ENCODE peak calls at places on chromosomes 3 and 15, in nine cellular contexts. W, N, H, Z, M, Y, G, S and R are unnamed samples.

GRCh38 chr3:143525408-143525807 is 322.9 kb downstream of the SLC9A9 start:
- DNase-seq in W (no peak), N (no peak), H (no peak), Z (no peak), M (no peak), Y (no peak), G (no peak), S (no peak), R (no peak)

GRCh38 chr3:143455480-143455879 is 335.9 kb downstream of the CHST2 start:
- DNase-seq in W (no peak), N (no peak), H (no peak), Z (no peak), M (no peak), Y (no peak), G (no peak), S (no peak), R (no peak)

GRCh38 chr3:197378987-197379718 is 80.7 kb upstream of the DLG1 start:
- DNase-seq in W (peak; percentile 38), N (no peak), H (no peak), Z (no peak), M (no peak), Y (no peak), G (no peak), S (no peak), R (no peak)

GRCh38 chr3:104952587-104952986 is 414.1 kb upstream of the ALCAM start:
- DNase-seq in W (no peak), N (no peak), H (no peak), Z (peak; percentile 7), M (no peak), Y (no peak), G (no peak), S (peak; percentile 87), R (peak; percentile 76)

GRCh38 chr3:10557250-10557649 is 51.9 kb upstream of the ATP2B2 start:
- DNase-seq in W (no peak), N (no peak), H (no peak), Z (no peak), M (no peak), Y (no peak), G (peak; percentile 5), S (no peak), R (no peak)

GRCh38 chr3:159866201-159866746 is 122.4 kb upstream of the IL12A start:
- DNase-seq in W (no peak), N (no peak), H (no peak), Z (no peak), M (no peak), Y (no peak), G (no peak), S (no peak), R (no peak)

GRCh38 chr3:127226451-127226850 is 33.5 kb downstream of the PRR23E start:
- DNase-seq in W (no peak), N (no peak), H (no peak), Z (no peak), M (no peak), Y (no peak), G (no peak), S (no peak), R (no peak)

GRCh38 chr3:47265008-47265407 is 17.6 kb downstream of the KIF9 start:
- DNase-seq in W (no peak), N (no peak), H (no peak), Z (no peak), M (no peak), Y (no peak), G (no peak), S (no peak), R (no peak)

GRCh38 chr15:66251065-66251789 is 2.3 kb downstream of the MEGF11 start:
- DNase-seq in W (no peak), N (no peak), H (no peak), Z (no peak), M (no peak), Y (no peak), G (no peak), S (no peak), R (no peak)

GRCh38 chr3:37934631-37935289 is 55.8 kb upstream of the VILL start:
- DNase-seq in W (no peak), N (no peak), H (no peak), Z (no peak), M (no peak), Y (no peak), G (no peak), S (no peak), R (no peak)

GRCh38 chr3:55946574-55947160 is 459.6 kb upstream of the WNT5A start:
- DNase-seq in W (no peak), N (no peak), H (no peak), Z (no peak), M (no peak), Y (no peak), G (no peak), S (no peak), R (no peak)

GRCh38 chr3:101074518-101074917 is 81.3 kb upstream of the ABI3BP start:
- DNase-seq in W (no peak), N (no peak), H (no peak), Z (no peak), M (no peak), Y (no peak), G (no peak), S (no peak), R (no peak)

GRCh38 chr3:150349314-150350097 is 58.6 kb upstream of the TSC22D2 start:
- DNase-seq in W (no peak), N (no peak), H (no peak), Z (no peak), M (no peak), Y (no peak), G (peak; percentile 75), S (no peak), R (no peak)

GRCh38 chr15:93587046-93587445 is 498.0 kb upstream of the RGMA start:
- DNase-seq in W (no peak), N (no peak), H (no peak), Z (no peak), M (no peak), Y (no peak), G (peak; percentile 34), S (no peak), R (no peak)

GRCh38 chr15:97841558-97841957 is 118.9 kb upstream of the ARRDC4 start:
- DNase-seq in W (no peak), N (no peak), H (no peak), Z (no peak), M (no peak), Y (no peak), G (no peak), S (no peak), R (no peak)

GRCh38 chr15:77554306-77555080 is 78.2 kb downstream of the LINGO1 start:
- DNase-seq in W (no peak), N (no peak), H (no peak), Z (no peak), M (no peak), Y (no peak), G (no peak), S (no peak), R (no peak)

GRCh38 chr15:62099171-62099601 is 32.4 kb downstream of the C2CD4A start:
- DNase-seq in W (no peak), N (no peak), H (no peak), Z (no peak), M (no peak), Y (no peak), G (no peak), S (peak; percentile 50), R (no peak)

GRCh38 chr3:149969110-149969944 is 1.4 kb downstream of the PFN2 start:
- DNase-seq in W (no peak), N (peak; percentile 59), H (no peak), Z (peak; percentile 42), M (peak; percentile 39), Y (peak; percentile 52), G (peak; percentile 33), S (no peak), R (peak; percentile 40)

DNA sequence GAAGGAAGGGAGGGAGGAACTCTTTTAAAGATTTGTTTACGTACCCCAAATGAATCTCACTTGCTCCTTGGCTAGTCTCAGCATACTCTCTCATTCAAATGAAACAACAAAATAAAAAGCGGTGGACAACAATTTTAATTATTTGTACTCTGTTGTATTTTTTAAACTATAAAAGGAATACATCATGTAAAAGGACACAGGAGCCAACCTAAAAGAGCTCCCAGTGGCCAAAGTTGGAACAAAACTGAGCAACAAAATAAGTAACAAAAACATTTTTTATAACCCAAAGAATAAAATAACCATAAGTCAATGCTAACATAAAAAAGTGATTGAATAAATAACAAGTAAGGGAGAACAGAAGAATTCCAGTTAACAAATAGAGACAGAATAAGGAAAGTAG is 24.4 kb upstream of the SSUH2 start:
- DNase-seq in W (no peak), N (no peak), H (no peak), Z (no peak), M (no peak), Y (no peak), G (no peak), S (no peak), R (no peak)
- TF ChIP-seq CTCF in W (no peak), N (no peak), H (no peak), Z (no peak), M (no peak), Y (no peak), G (no peak), S (peak; percentile 14), R (no peak)

GRCh38 chr15:92410544-92410943 is 16.9 kb downstream of the ST8SIA2 start:
- DNase-seq in W (no peak), N (no peak), H (no peak), Z (no peak), M (no peak), Y (no peak), G (no peak), S (no peak), R (no peak)
- TF ChIP-seq CTCF in W (no peak), N (no peak), H (no peak), Z (no peak), M (no peak), Y (no peak), G (no peak), S (no peak), R (no peak)

DNA sequence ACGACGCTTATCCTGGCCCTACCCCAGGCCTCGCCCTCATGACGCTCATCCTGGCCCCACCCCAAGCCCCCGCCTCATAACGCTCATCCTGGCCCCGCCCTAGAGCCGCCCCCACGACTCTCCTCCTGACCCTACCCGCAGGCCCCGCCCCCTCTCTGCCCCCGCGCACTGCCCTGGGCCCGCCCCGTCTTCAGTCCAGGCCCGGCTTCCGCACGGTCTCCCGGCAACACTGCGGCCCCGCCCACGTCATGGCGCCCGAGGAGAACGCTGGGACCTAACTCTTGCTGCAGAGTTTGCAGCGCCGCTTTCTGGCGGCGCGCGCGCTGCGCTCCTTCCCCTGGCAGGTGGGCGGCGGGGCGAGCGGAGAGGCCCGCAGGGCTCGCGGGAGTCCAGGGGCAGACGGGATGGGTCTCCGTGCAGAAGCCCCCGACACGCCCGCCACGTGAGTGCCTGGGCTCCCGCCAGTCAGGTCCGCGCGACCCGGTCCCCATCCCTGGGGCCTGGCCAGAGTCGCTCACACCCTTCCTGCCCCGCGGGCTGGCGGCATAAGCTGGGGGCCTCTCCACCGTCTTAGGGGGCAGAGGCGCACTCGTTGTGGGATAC is 52.5 kb upstream of the ROPN1B start:
- DNase-seq in W (peak; percentile 95), N (peak; percentile 98), H (peak; percentile 91), Z (peak; percentile 36), M (peak; percentile 100), Y (peak; percentile 97), G (no peak), S (peak; percentile 73), R (peak; percentile 35)
- TF ChIP-seq CTCF in W (peak; percentile 31), N (no peak), H (peak; percentile 54), Z (no peak), M (peak; percentile 23), Y (no peak), G (peak; percentile 53), S (peak; percentile 38), R (peak; percentile 35)

DNA sequence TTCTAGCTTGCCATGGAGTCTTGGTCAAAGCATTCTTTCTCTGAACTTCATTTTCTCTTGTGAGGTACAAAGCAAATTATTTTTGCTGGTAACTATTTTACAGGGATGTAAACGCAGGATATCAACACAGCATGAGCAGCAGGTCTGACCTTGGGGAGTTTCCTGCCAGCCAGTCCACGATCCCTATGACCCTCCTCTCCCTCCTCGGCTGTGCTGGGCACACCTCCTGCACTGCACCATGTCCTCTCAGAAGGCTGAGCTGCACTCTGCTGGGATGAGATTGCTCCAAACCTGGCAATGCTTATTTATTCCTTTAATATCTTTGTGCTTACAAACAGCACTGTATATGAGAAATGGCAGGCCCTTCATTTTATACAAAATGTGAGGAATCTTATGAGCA is 41.4 kb downstream of the RAB6B start:
- DNase-seq in W (no peak), N (no peak), H (no peak), Z (no peak), M (no peak), Y (no peak), G (no peak), S (no peak), R (no peak)
- TF ChIP-seq CTCF in W (no peak), N (no peak), H (no peak), Z (no peak), M (no peak), Y (no peak), G (no peak), S (no peak), R (no peak)